ENCODE peak calls at places on chromosomes 3 and 15, in six cellular contexts. J, U, R, Y, N and V are unnamed samples. For H3K4me1, the result is how much of the 10 kb centered on the place peaks cover.

GRCh38 chr15:25783607-25784131 is 79.5 kb downstream of the ATP10A start:
- DNase-seq in J (peak), U (no peak), R (no peak), Y (no peak), N (no peak), V (no peak)

GRCh38 chr3:165919284-165919683 is 82.1 kb upstream of the BCHE start:
- DNase-seq in J (no peak), U (no peak), R (no peak), Y (no peak), N (no peak), V (no peak)

GRCh38 chr3:101950985-101951733 is 101.8 kb downstream of the NFKBIZ start:
- DNase-seq in J (no peak), U (no peak), R (peak), Y (no peak), N (no peak), V (no peak)

GRCh38 chr15:77354064-77354463 is 65.8 kb downstream of the PEAK1 start:
- DNase-seq in J (no peak), U (no peak), R (no peak), Y (no peak), N (no peak), V (no peak)

GRCh38 chr15:55695432-55695831 is 47.5 kb downstream of the PRTG start:
- DNase-seq in J (peak), U (no peak), R (no peak), Y (no peak), N (no peak), V (no peak)

GRCh38 chr15:82108489-82109078 is 62.8 kb upstream of the MEX3B start:
- DNase-seq in J (peak), U (peak), R (peak), Y (peak), N (peak), V (peak)

GRCh38 chr3:24853685-24854341 is 359.2 kb upstream of the THRB start:
- DNase-seq in J (no peak), U (no peak), R (no peak), Y (no peak), N (no peak), V (no peak)

GRCh38 chr3:13211605-13212210 is 138.5 kb upstream of the IQSEC1 start:
- DNase-seq in J (no peak), U (peak), R (no peak), Y (no peak), N (no peak), V (no peak)

GRCh38 chr3:12954891-12955650 is 113.7 kb upstream of the RPL32 start:
- DNase-seq in J (no peak), U (peak), R (peak), Y (peak), N (peak), V (peak)

GRCh38 chr15:80780416-80781221 is 1.4 kb downstream of the CEMIP start:
- DNase-seq in J (peak), U (no peak), R (peak), Y (no peak), N (no peak), V (peak)

GRCh38 chr15:29570931-29571727 is 251.1 kb downstream of the TJP1 start:
- DNase-seq in J (no peak), U (no peak), R (peak), Y (no peak), N (no peak), V (no peak)

GRCh38 chr15:40928351-40928974 is 677 bp upstream of the DLL4 start:
- DNase-seq in J (no peak), U (peak), R (no peak), Y (no peak), N (no peak), V (peak)

GRCh38 chr15:81333363-81333762 is 9.4 kb upstream of the STARD5 start:
- DNase-seq in J (no peak), U (no peak), R (no peak), Y (no peak), N (no peak), V (no peak)

GRCh38 chr3:141913150-141913811 is 36.8 kb downstream of the ATP1B3 start:
- DNase-seq in J (peak), U (no peak), R (peak), Y (no peak), N (peak), V (no peak)

GRCh38 chr15:90860450-90860849 is 7.9 kb upstream of the FURIN start:
- DNase-seq in J (no peak), U (no peak), R (no peak), Y (no peak), N (no peak), V (no peak)

GRCh38 chr3:108006901-108007331 is 83.9 kb downstream of the CD47 start:
- DNase-seq in J (no peak), U (no peak), R (peak), Y (no peak), N (no peak), V (no peak)

GRCh38 chr3:110773413-110773954 is 298.1 kb upstream of the NECTIN3 start:
- DNase-seq in J (peak), U (no peak), R (no peak), Y (no peak), N (no peak), V (no peak)

GRCh38 chr3:42895332-42895868 is 10.5 kb upstream of the ZNF662 start:
- DNase-seq in J (no peak), U (no peak), R (no peak), Y (no peak), N (no peak), V (no peak)

GRCh38 chr3:12121466-12121865 is 37.2 kb downstream of the TIMP4 start:
- DNase-seq in J (no peak), U (no peak), R (no peak), Y (no peak), N (no peak), V (no peak)

GRCh38 chr3:141795719-141796435 is 32.7 kb downstream of the GRK7 start:
- DNase-seq in J (no peak), U (peak), R (no peak), Y (peak), N (peak), V (no peak)

GRCh38 chr15:48823237-48823636 is 12.4 kb upstream of the CEP152 start:
- DNase-seq in J (peak), U (no peak), R (no peak), Y (no peak), N (no peak), V (no peak)

GRCh38 chr3:130380398-130380797 is 34.9 kb downstream of the COL6A5 start:
- DNase-seq in J (no peak), U (no peak), R (no peak), Y (no peak), N (no peak), V (no peak)

GRCh38 chr15:92929002-92929401 is 28.9 kb downstream of the CHD2 start:
- DNase-seq in J (no peak), U (no peak), R (no peak), Y (no peak), N (no peak), V (no peak)

GRCh38 chr15:89486726-89487050 is 9.7 kb downstream of the RHCG start:
- DNase-seq in J (no peak), U (no peak), R (no peak), Y (no peak), N (no peak), V (no peak)

GRCh38 chr15:89958107-89958805 is 42.9 kb upstream of the ZNF710 start:
- DNase-seq in J (no peak), U (no peak), R (no peak), Y (no peak), N (no peak), V (no peak)

GRCh38 chr3:149179225-149179624 is 42.4 kb downstream of the CP start:
- DNase-seq in J (peak), U (no peak), R (peak), Y (no peak), N (no peak), V (no peak)

GRCh38 chr3:169348276-169348675 is 315.2 kb downstream of the MECOM start:
- DNase-seq in J (no peak), U (no peak), R (no peak), Y (no peak), N (no peak), V (no peak)

GRCh38 chr3:55592572-55592971 is 105.5 kb upstream of the WNT5A start:
- DNase-seq in J (no peak), U (no peak), R (no peak), Y (no peak), N (no peak), V (no peak)

GRCh38 chr15:53869806-53870073 is 108.5 kb upstream of the UNC13C start:
- DNase-seq in J (no peak), U (no peak), R (no peak), Y (no peak), N (no peak), V (no peak)

GRCh38 chr3:13713396-13713795 is 164.5 kb downstream of the FBLN2 start:
- DNase-seq in J (no peak), U (peak), R (no peak), Y (no peak), N (peak), V (no peak)

GRCh38 chr3:53890726-53891499 is 746 bp downstream of the SELENOK start:
- DNase-seq in J (peak), U (no peak), R (peak), Y (peak), N (no peak), V (peak)

GRCh38 chr3:99651561-99651960 is 13.2 kb downstream of the COL8A1 start:
- DNase-seq in J (peak), U (no peak), R (peak), Y (peak), N (peak), V (no peak)

GRCh38 chr3:195068045-195068444 is 202.9 kb downstream of the XXYLT1 start:
- DNase-seq in J (peak), U (no peak), R (peak), Y (peak), N (no peak), V (no peak)

GRCh38 chr3:155741598-155741997 is 3.3 kb downstream of the PLCH1 start:
- DNase-seq in J (no peak), U (no peak), R (no peak), Y (no peak), N (no peak), V (no peak)

GRCh38 chr3:126131881-126132750 is 48.2 kb upstream of the SLC41A3 start:
- DNase-seq in J (no peak), U (peak), R (no peak), Y (peak), N (no peak), V (peak)

GRCh38 chr3:42660131-42660715 is 6.7 kb downstream of the ZBTB47 start:
- DNase-seq in J (peak), U (no peak), R (no peak), Y (no peak), N (no peak), V (peak)

GRCh38 chr15:27865323-27865922 is 233.7 kb downstream of the OCA2 start:
- DNase-seq in J (no peak), U (no peak), R (no peak), Y (no peak), N (no peak), V (no peak)

GRCh38 chr15:27864076-27864475 is 235.0 kb downstream of the OCA2 start:
- DNase-seq in J (no peak), U (no peak), R (no peak), Y (no peak), N (no peak), V (no peak)

GRCh38 chr15:27864719-27865118 is 234.4 kb downstream of the OCA2 start:
- DNase-seq in J (no peak), U (no peak), R (no peak), Y (no peak), N (no peak), V (no peak)

GRCh38 chr15:27863000-27863399 is 236.1 kb downstream of the OCA2 start:
- DNase-seq in J (no peak), U (no peak), R (no peak), Y (no peak), N (no peak), V (no peak)

GRCh38 chr15:27861171-27861570 is 237.9 kb downstream of the OCA2 start:
- DNase-seq in J (no peak), U (no peak), R (no peak), Y (no peak), N (no peak), V (no peak)
- TF ChIP-seq POLR2A in J (no peak), U (no peak), R (no peak), Y (no peak), N (no peak), V (no peak)

GRCh38 chr3:50269460-50269859 is 513 bp downstream of the SEMA3B start:
- DNase-seq in J (no peak), U (no peak), R (no peak), Y (no peak), N (no peak), V (no peak)
- H3K27ac ChIP-seq in J (peak), U (peak), R (no peak), Y (peak), N (peak), V (peak)

GRCh38 chr15:67854358-67854757 is 14.5 kb upstream of the RNU6-1 start:
- DNase-seq in J (no peak), U (no peak), R (no peak), Y (no peak), N (no peak), V (no peak)
- H3K4me1 ChIP-seq in J (under half), U (under half), R (under half), Y (under half), N (under half), V (under half)

GRCh38 chr3:49410102-49410843 is 1.5 kb downstream of the RHOA start:
- DNase-seq in J (no peak), U (no peak), R (no peak), Y (no peak), N (no peak), V (no peak)

GRCh38 chr3:49410844-49411549 is 779 bp downstream of the RHOA start:
- DNase-seq in J (no peak), U (no peak), R (peak), Y (no peak), N (no peak), V (no peak)

GRCh38 chr3:49412632-49413337 is 562 bp downstream of the TCTA start:
- DNase-seq in J (no peak), U (peak), R (no peak), Y (no peak), N (no peak), V (no peak)

GRCh38 chr3:49411968-49412631 is at the start of the genes RHOA and TCTA:
- DNase-seq in J (peak), U (peak), R (peak), Y (peak), N (peak), V (peak)

GRCh38 chr3:49411550-49411967 is 217 bp downstream of the RHOA start:
- DNase-seq in J (no peak), U (peak), R (no peak), Y (peak), N (no peak), V (peak)
- TF ChIP-seq POLR2A in J (no peak), U (no peak), R (no peak), Y (no peak), N (no peak), V (no peak)

DNA sequence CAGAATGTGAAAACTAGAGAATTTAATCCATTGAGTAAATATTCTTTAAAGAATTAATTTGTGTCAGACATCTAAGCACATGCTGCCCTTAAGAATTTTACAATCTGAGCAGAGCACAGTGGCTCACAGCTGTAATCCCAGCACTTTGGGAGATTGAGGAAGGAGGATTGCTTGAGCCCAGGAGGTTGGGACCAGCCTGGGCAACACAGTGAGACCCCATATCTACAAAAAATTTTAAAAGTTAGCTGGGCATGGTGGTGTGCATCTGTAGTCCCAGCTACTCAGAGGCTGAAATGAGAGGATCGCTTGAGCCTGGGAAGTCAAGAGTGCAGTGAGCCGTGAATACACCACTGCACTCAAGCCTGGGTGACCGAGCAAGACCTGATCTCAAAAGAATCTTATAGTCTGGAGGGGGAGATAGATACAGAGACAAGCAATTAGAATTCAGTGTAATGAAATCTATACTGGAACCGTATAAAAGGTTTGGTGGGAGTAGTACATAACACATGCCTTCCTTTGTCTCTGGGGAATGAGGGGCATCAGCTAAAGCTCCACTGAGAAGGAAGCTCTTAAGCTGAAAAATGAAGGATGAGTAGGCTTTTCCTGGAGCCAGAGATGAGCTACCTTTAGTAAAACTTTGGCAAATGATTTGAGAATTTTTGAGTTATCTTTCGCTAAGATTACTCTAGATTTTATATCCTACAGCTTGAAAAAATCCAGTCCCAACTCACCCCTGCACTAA is 21.3 kb downstream of the ATP11B start:
- DNase-seq in J (no peak), U (no peak), R (no peak), Y (no peak), N (no peak), V (no peak)
- H3K27ac ChIP-seq in J (no peak), U (no peak), R (no peak), Y (no peak), N (no peak), V (no peak)

GRCh38 chr3:28206479-28206878 is 34.9 kb upstream of the CMC1 start:
- DNase-seq in J (no peak), U (no peak), R (no peak), Y (no peak), N (no peak), V (no peak)
- H3K4me1 ChIP-seq in J (under half), U (under half), R (under half), Y (under half), N (under half), V (under half)